ENCODE peak calls at places on chromosomes 5 and 9, in eight cellular contexts. O is HT-29; Z is ELF-1; K is LoVo; M is Jurkat, Clone E6-1; S is NB4; V is NCI-H82; H is chondrocyte. L is an unnamed sample.
A peak's percentile ranks its signal among the peaks of the same experiment; 100 is the strongest.

GRCh38 chr9:34654317-34655083 is 2.5 kb downstream of the IL11RA start:
- DNase-seq in O (no peak), Z (no peak), K (no peak), M (no peak), S (no peak), V (peak; percentile 90), H (peak; percentile 79), L (no peak)

GRCh38 chr5:171813813-171814212 is 28.2 kb downstream of the SMIM23 start:
- DNase-seq in O (no peak), Z (no peak), K (no peak), M (no peak), S (no peak), V (no peak), H (no peak), L (no peak)

GRCh38 chr5:50667653-50668403 is 1.4 kb downstream of the PARP8 start:
- DNase-seq in O (peak; percentile 60), Z (peak; percentile 79), K (peak; percentile 65), M (peak; percentile 60), S (peak; percentile 84), V (peak; percentile 17), H (no peak), L (no peak)

GRCh38 chr9:129399301-129399990 is 221.4 kb upstream of the IER5L start:
- DNase-seq in O (no peak), Z (no peak), K (no peak), M (no peak), S (no peak), V (no peak), H (peak; percentile 60), L (no peak)

GRCh38 chr9:112570731-112571167 is 84.1 kb downstream of the KIAA1958 start:
- DNase-seq in O (no peak), Z (no peak), K (no peak), M (no peak), S (no peak), V (peak; percentile 94), H (no peak), L (no peak)

GRCh38 chr9:22158983-22159382 is 149.9 kb upstream of the CDKN2B start:
- DNase-seq in O (peak; percentile 58), Z (no peak), K (peak; percentile 66), M (no peak), S (no peak), V (no peak), H (no peak), L (no peak)

GRCh38 chr9:128102861-128103588 is 24.5 kb downstream of the PTGES2 start:
- DNase-seq in O (no peak), Z (no peak), K (no peak), M (peak; percentile 69), S (no peak), V (no peak), H (no peak), L (no peak)

GRCh38 chr9:2101524-2101923 is 86.4 kb downstream of the SMARCA2 start:
- DNase-seq in O (no peak), Z (no peak), K (no peak), M (no peak), S (no peak), V (no peak), H (no peak), L (no peak)

GRCh38 chr9:69421908-69422801 is 97.1 kb downstream of the ENTREP1 start:
- DNase-seq in O (peak; percentile 84), Z (peak; percentile 84), K (peak; percentile 70), M (peak; percentile 44), S (peak; percentile 51), V (peak; percentile 78), H (no peak), L (no peak)

GRCh38 chr9:135215571-135216161 is 128.2 kb downstream of the OLFM1 start:
- DNase-seq in O (no peak), Z (no peak), K (no peak), M (no peak), S (no peak), V (no peak), H (peak; percentile 86), L (no peak)

GRCh38 chr9:134592819-134593200 is 48.8 kb upstream of the COL5A1 start:
- DNase-seq in O (no peak), Z (no peak), K (no peak), M (no peak), S (no peak), V (no peak), H (no peak), L (no peak)

GRCh38 chr9:134168731-134169130 is 4.4 kb upstream of the RNU6ATAC start:
- DNase-seq in O (peak; percentile 45), Z (peak; percentile 75), K (no peak), M (no peak), S (peak; percentile 55), V (no peak), H (no peak), L (no peak)

GRCh38 chr5:71830626-71831539 is 111.8 kb downstream of the CARTPT start:
- DNase-seq in O (peak; percentile 59), Z (no peak), K (peak; percentile 54), M (no peak), S (peak; percentile 9), V (peak; percentile 76), H (no peak), L (peak; percentile 39)

GRCh38 chr5:54249210-54250028 is 61.0 kb downstream of the ARL15 start:
- DNase-seq in O (peak; percentile 66), Z (no peak), K (peak; percentile 24), M (peak; percentile 31), S (peak; percentile 11), V (peak; percentile 84), H (no peak), L (no peak)

GRCh38 chr5:34598177-34598794 is 57.8 kb upstream of the RAI14 start:
- DNase-seq in O (peak; percentile 20), Z (no peak), K (peak; percentile 68), M (no peak), S (no peak), V (peak; percentile 9), H (no peak), L (no peak)